ENCODE peak calls at places on chromosomes 4 and X, in six cellular contexts. X, D, I, E, G and B are unnamed samples.

GRCh38 chr4:66376921-66377320 is 706.6 kb upstream of the EPHA5 start:
- DNase-seq in X (no peak), D (no peak), I (no peak), E (no peak), G (no peak), B (no peak)

GRCh38 chr4:128275351-128275750 is 12.3 kb downstream of the PGRMC2 start:
- DNase-seq in X (no peak), D (peak), I (peak), E (peak), G (no peak), B (no peak)

GRCh38 chr4:173046818-173047217 is 121.8 kb upstream of the GALNT7 start:
- DNase-seq in X (no peak), D (no peak), I (no peak), E (peak), G (no peak), B (peak)

GRCh38 chr4:161564230-161564834 is 599.5 kb downstream of the FSTL5 start:
- DNase-seq in X (no peak), D (peak), I (no peak), E (peak), G (no peak), B (no peak)

GRCh38 chrX:19535481-19535880 is 20.2 kb upstream of the MAP3K15 start:
- DNase-seq in X (no peak), D (peak), I (peak), E (no peak), G (no peak), B (no peak)

GRCh38 chrX:45540181-45540580 is 339.5 kb upstream of the DIPK2B start:
- DNase-seq in X (no peak), D (no peak), I (no peak), E (peak), G (no peak), B (no peak)

GRCh38 chr4:152936446-152937279 is 540 bp downstream of the FHDC1 start:
- DNase-seq in X (peak), D (peak), I (peak), E (peak), G (no peak), B (no peak)

GRCh38 chrX:10254746-10255145 is 98.0 kb downstream of the CLCN4 start:
- DNase-seq in X (no peak), D (peak), I (no peak), E (peak), G (no peak), B (no peak)

GRCh38 chr4:154506253-154506652 is 14.7 kb upstream of the DCHS2 start:
- DNase-seq in X (peak), D (peak), I (no peak), E (peak), G (no peak), B (no peak)

GRCh38 chr4:55503164-55503563 is 43.5 kb downstream of the CLOCK start:
- DNase-seq in X (no peak), D (peak), I (peak), E (peak), G (no peak), B (peak)

GRCh38 chr4:144674711-144675110 is 28.8 kb downstream of the HHIP start:
- DNase-seq in X (no peak), D (no peak), I (no peak), E (no peak), G (no peak), B (no peak)

GRCh38 chr4:39066371-39066770 is 4.3 kb downstream of the KLHL5 start:
- DNase-seq in X (no peak), D (no peak), I (no peak), E (no peak), G (no peak), B (no peak)

GRCh38 chrX:127943570-127943969 is 108.6 kb downstream of the ACTRT1 start:
- DNase-seq in X (no peak), D (no peak), I (no peak), E (no peak), G (no peak), B (no peak)

GRCh38 chr4:123547167-123547817 is 150.7 kb downstream of the SPRY1 start:
- DNase-seq in X (no peak), D (no peak), I (peak), E (no peak), G (no peak), B (no peak)

GRCh38 chrX:30920271-30920670 is 31.2 kb upstream of the TAB3 start:
- DNase-seq in X (no peak), D (no peak), I (no peak), E (no peak), G (no peak), B (no peak)

GRCh38 chrX:38717871-38718270 is 83.4 kb upstream of the MID1IP1 start:
- DNase-seq in X (peak), D (peak), I (peak), E (peak), G (no peak), B (no peak)

GRCh38 chr4:120731561-120731960 is 191.0 kb downstream of the PRDM5 start:
- DNase-seq in X (no peak), D (no peak), I (no peak), E (peak), G (no peak), B (peak)

GRCh38 chrX:145923376-145923775 is 105.7 kb downstream of the SLITRK2 start:
- DNase-seq in X (no peak), D (no peak), I (no peak), E (no peak), G (no peak), B (no peak)

GRCh38 chrX:370963-371745 is 15.6 kb downstream of the PPP2R3B start:
- DNase-seq in X (no peak), D (no peak), I (no peak), E (no peak), G (no peak), B (no peak)

GRCh38 chr4:26992657-26993361 is 132.2 kb downstream of the STIM2 start:
- DNase-seq in X (peak), D (no peak), I (no peak), E (peak), G (peak), B (no peak)

GRCh38 chr4:174352405-174352804 is 68.7 kb downstream of the CEP44 start:
- DNase-seq in X (no peak), D (no peak), I (no peak), E (no peak), G (no peak), B (no peak)

GRCh38 chrX:117957128-117957527 is 159.5 kb downstream of the KLHL13 start:
- DNase-seq in X (no peak), D (no peak), I (peak), E (peak), G (no peak), B (no peak)

GRCh38 chrX:140765043-140765784 is 55.7 kb downstream of the LINC00632 start:
- DNase-seq in X (no peak), D (peak), I (no peak), E (peak), G (no peak), B (no peak)

GRCh38 chr4:83207497-83208105 is 77.0 kb downstream of the COQ2 start:
- DNase-seq in X (no peak), D (peak), I (peak), E (peak), G (no peak), B (peak)

DNA sequence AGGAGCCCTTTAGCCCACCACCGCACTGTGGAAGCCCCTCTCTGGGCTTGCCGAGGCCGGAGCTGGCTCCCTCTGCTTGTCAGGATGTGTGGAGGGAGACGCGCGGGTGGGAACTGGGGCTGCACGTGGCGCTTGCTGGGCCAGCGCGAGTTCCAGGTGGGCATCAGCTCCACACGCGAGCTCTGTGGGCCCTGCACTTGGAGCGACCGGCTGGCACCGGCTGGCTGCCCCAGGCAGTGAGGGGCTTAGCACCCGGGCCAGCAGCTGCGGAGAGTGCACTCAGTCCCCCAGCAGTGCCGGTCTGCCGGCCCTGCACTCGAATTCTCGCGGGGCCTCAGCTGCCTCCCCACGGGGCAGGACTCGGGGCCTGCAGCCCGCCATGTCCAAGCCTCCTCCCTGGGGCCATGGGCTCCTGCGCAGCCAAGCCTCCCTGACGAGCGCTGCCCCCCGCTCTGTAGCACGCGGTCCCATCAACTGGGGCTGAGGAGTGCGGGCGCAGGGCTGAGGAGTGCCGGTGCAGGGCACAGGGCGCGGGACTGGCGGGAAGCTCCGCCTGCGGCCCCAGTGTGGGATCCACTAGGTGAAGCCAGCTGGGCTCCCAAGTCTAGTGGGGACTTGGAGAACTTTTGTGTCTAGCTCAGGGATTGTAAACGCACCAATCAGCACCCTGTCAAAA is 93.6 kb downstream of the DTHD1 start:
- DNase-seq in X (no peak), D (no peak), I (no peak), E (no peak), G (no peak), B (no peak)
- TF ChIP-seq CTCF in X (no peak), D (no peak), I (no peak), E (no peak), G (no peak), B (no peak)

DNA sequence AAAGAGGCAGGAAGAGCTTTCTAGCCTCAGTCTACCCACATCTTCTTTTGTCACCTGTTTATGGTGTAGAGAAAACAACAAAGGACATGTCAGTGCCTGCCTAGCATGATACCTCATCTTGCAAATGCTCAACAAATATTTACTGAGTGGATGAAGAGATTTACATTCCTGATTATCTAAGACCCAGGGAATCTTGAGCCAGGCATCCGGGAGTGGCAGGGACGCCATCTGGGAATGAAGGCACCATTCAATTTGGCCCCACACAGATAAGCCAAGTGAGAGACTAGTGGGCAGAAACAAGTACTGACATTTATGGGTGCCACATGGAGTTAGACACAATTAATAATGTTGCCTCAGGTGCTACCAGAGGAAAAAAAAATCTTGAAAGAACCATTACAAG is 36.8 kb upstream of the CASK start:
- DNase-seq in X (no peak), D (peak), I (no peak), E (no peak), G (no peak), B (no peak)
- TF ChIP-seq CTCF in X (no peak), D (no peak), I (no peak), E (no peak), G (no peak), B (no peak)

GRCh38 chrX:154046262-154046771 is 26.6 kb upstream of the IRAK1 start:
- DNase-seq in X (no peak), D (peak), I (no peak), E (peak), G (peak), B (no peak)
- TF ChIP-seq CTCF in X (no peak), D (peak), I (no peak), E (peak), G (no peak), B (no peak)

DNA sequence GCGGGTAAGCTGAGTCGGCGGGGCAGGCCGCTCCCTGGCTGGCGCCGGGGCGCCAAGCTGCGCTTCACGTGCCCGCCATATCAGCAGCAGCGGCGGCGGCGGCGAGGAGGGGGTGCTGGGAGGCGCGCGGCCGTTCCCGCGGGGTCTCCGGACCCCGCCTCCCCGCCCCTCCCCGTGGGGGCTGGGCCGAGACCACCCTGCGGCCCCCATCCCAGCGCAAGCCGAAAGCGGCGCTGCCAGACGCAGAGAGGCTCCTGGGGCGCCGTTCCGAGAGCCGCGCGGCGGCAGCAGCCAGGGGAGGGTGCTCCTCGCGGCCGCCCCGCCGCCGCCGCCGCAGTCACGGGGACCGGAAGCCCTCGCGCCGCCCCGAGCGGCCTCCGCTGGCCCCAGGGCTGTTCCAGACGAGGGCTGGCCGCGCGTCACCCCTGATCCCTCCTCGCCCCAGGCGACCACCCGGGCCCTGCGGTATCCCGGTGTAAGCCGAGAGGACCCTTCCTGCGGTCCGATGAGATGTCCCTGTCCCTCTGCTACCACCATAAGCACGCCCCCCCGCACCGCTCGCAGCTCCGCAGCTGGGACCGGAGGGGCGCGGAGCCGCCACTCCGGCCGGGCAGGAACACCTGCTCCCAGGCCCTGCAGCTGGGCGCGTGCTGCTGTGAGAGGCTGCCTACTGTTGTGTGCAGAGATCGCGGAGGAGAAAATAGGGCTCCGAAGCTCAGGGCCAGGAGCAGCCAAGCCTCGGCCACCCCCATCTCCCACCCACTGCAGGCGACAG is 7.4 kb upstream of the BCOR start:
- DNase-seq in X (no peak), D (no peak), I (no peak), E (peak), G (peak), B (no peak)
- TF ChIP-seq CTCF in X (no peak), D (no peak), I (no peak), E (no peak), G (no peak), B (no peak)

GRCh38 chrX:85288992-85289723 is 45.4 kb downstream of the ZNF711 start:
- DNase-seq in X (no peak), D (no peak), I (no peak), E (no peak), G (no peak), B (no peak)
- TF ChIP-seq CTCF in X (no peak), D (no peak), I (no peak), E (no peak), G (no peak), B (no peak)